ENCODE peak calls at places on chromosomes 7 and 10, in seven cellular contexts. W is H1, X is HepG2, A is A549, F is K562, J is GM12878, P is HCT116. L is an unnamed sample.

GRCh38 chr10:21100190-21100589 is 203.1 kb upstream of the NEBL start:
- DNase-seq in W (no peak), X (no peak), A (no peak), F (no peak), J (no peak), P (no peak), L (no peak)

GRCh38 chr10:103765981-103766380 is 89.4 kb downstream of the SH3PXD2A start:
- DNase-seq in W (no peak), X (no peak), A (no peak), F (no peak), J (no peak), P (no peak), L (peak)

GRCh38 chr7:148540041-148540738 is 50.4 kb upstream of the C7orf33 start:
- DNase-seq in W (no peak), X (no peak), A (peak), F (no peak), J (no peak), P (peak), L (no peak)

GRCh38 chr7:90931996-90932912 is 332.0 kb upstream of the FZD1 start:
- DNase-seq in W (no peak), X (no peak), A (no peak), F (no peak), J (peak), P (no peak), L (no peak)

GRCh38 chr7:9625953-9626352 is 1192.5 kb downstream of the NXPH1 start:
- DNase-seq in W (no peak), X (no peak), A (no peak), F (no peak), J (no peak), P (no peak), L (no peak)

GRCh38 chr10:124450010-124450782 is at the start of gene NKX1-2:
- DNase-seq in W (peak), X (no peak), A (no peak), F (no peak), J (no peak), P (peak), L (no peak)

GRCh38 chr10:49175587-49176309 is 12.4 kb downstream of the TMEM273 start:
- DNase-seq in W (no peak), X (no peak), A (no peak), F (no peak), J (no peak), P (no peak), L (no peak)

GRCh38 chr10:22002531-22003110 is 909 bp downstream of the DNAJC1 start:
- DNase-seq in W (no peak), X (peak), A (peak), F (no peak), J (no peak), P (no peak), L (peak)

GRCh38 chr7:43004076-43004475 is 71.9 kb downstream of the MRPL32 start:
- DNase-seq in W (no peak), X (no peak), A (no peak), F (no peak), J (no peak), P (no peak), L (peak)

GRCh38 chr7:100675581-100676350 is 2.2 kb downstream of the GNB2 start:
- DNase-seq in W (peak), X (no peak), A (peak), F (peak), J (peak), P (no peak), L (peak)
- TF ChIP-seq MAX in W (no peak), X (no peak), A (no peak), F (no peak), J (no peak), P (no peak), L (no peak)

DNA sequence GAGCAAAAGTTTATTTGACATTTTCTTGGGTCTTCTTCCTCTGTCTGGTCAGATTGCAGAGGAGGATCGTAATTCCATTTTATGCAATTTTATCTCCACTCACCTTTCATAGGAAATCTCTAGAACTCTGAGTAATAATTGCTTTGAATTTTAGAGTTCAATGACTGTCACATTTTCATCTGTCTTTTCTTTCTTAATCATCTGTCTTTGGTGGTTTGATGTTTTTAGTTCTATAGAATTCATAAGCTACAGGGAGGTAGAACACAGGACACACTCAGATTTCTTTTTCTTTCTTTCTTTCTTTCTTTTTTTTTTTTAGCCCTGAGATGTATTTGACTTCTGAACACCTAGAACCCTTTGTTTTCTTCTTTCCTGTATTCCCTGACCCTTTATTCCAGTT is 11.7 kb downstream of the GATA3 start:
- DNase-seq in W (no peak), X (no peak), A (no peak), F (no peak), J (no peak), P (no peak), L (no peak)
- H3K4me3 ChIP-seq in W (no peak), X (no peak), A (no peak), F (no peak), J (no peak), P (no peak), L (no peak)

GRCh38 chr7:117185124-117185523 is 137.7 kb downstream of the WNT2 start:
- DNase-seq in W (no peak), X (no peak), A (no peak), F (no peak), J (no peak), P (no peak), L (no peak)

GRCh38 chr7:117186631-117187030 is 136.2 kb downstream of the WNT2 start:
- DNase-seq in W (no peak), X (no peak), A (no peak), F (no peak), J (no peak), P (no peak), L (no peak)

GRCh38 chr7:117183729-117184128 is 139.1 kb downstream of the WNT2 start:
- DNase-seq in W (no peak), X (no peak), A (no peak), F (no peak), J (no peak), P (no peak), L (no peak)

GRCh38 chr7:117184367-117184766 is 138.5 kb downstream of the WNT2 start:
- DNase-seq in W (no peak), X (no peak), A (no peak), F (no peak), J (no peak), P (no peak), L (no peak)

DNA sequence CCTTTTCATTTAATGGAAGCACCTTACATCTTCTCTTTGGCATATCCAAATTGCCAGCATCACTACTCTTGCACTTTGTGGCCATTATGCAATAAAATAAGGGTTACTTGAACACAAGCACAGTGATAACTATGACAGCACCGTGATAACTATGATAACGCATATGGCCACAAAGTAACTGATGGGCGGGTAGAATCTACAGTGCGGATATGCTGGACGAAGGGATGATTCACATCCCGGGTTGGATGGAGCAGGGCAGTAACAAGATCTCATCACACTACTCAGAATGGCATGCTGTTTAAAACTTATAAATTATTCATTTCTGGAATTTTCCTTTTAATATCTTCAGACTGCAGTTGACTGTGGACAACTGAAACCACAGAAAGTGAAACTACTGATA is 136.6 kb downstream of the WNT2 start:
- DNase-seq in W (no peak), X (no peak), A (no peak), F (no peak), J (no peak), P (no peak), L (no peak)
- TF ChIP-seq POLR2A in W (no peak), X (no peak), A (no peak), F (no peak), J (no peak), P (no peak), L (no peak)

GRCh38 chr10:43218206-43218950 is 48.5 kb downstream of the RASGEF1A start:
- DNase-seq in W (no peak), X (no peak), A (no peak), F (no peak), J (no peak), P (no peak), L (no peak)
- TF ChIP-seq MAX in W (no peak), X (no peak), A (no peak), F (no peak), J (no peak), P (no peak), L (no peak)